ENCODE peak calls at places on chromosomes 4 and X, in nine cellular contexts. One of them, this sample, is unnamed.

GRCh38 chrX:23246001-23246400 is 88.6 kb upstream of the PTCHD1 start:
- DNase-seq in ovary: no peak
- DNase-seq in hepatocyte: no peak
- DNase-seq in breast epithelium: no peak
- DNase-seq in cardiac fibroblast: peak
- DNase-seq in COR-L47: no peak
- DNase-seq in Caki2: no peak
- DNase-seq in NCI-H1092: no peak
- DNase-seq in non-pigmented ciliary epithelial cell: peak
- DNase-seq in this sample: no peak

GRCh38 chr4:152591361-152591760 is 55.5 kb upstream of the FBXW7 start:
- DNase-seq in NCI-H1092: peak
- DNase-seq in COR-L47: peak
- DNase-seq in breast epithelium: peak
- DNase-seq in hepatocyte: peak
- DNase-seq in ovary: peak
- DNase-seq in Caki2: no peak
- DNase-seq in cardiac fibroblast: peak
- DNase-seq in non-pigmented ciliary epithelial cell: no peak
- DNase-seq in this sample: no peak

GRCh38 chr4:137536789-137537561 is 4.7 kb upstream of the PCDH18 start:
- DNase-seq in ovary: no peak
- DNase-seq in COR-L47: no peak
- DNase-seq in Caki2: no peak
- DNase-seq in cardiac fibroblast: no peak
- DNase-seq in breast epithelium: no peak
- DNase-seq in hepatocyte: no peak
- DNase-seq in non-pigmented ciliary epithelial cell: no peak
- DNase-seq in NCI-H1092: no peak
- DNase-seq in this sample: no peak

GRCh38 chrX:68186552-68187262 is 246.6 kb downstream of the OPHN1 start:
- DNase-seq in Caki2: peak
- DNase-seq in ovary: no peak
- DNase-seq in COR-L47: no peak
- DNase-seq in non-pigmented ciliary epithelial cell: no peak
- DNase-seq in breast epithelium: no peak
- DNase-seq in NCI-H1092: no peak
- DNase-seq in cardiac fibroblast: peak
- DNase-seq in hepatocyte: no peak
- DNase-seq in this sample: peak

GRCh38 chr4:51851090-51851936 is 8.4 kb downstream of the DCUN1D4 start:
- DNase-seq in ovary: no peak
- DNase-seq in cardiac fibroblast: no peak
- DNase-seq in COR-L47: no peak
- DNase-seq in Caki2: peak
- DNase-seq in breast epithelium: no peak
- DNase-seq in NCI-H1092: no peak
- DNase-seq in hepatocyte: no peak
- DNase-seq in non-pigmented ciliary epithelial cell: no peak
- DNase-seq in this sample: no peak

GRCh38 chr4:48153791-48154550 is 19.9 kb upstream of the TXK start:
- DNase-seq in cardiac fibroblast: no peak
- DNase-seq in NCI-H1092: no peak
- DNase-seq in Caki2: no peak
- DNase-seq in ovary: no peak
- DNase-seq in COR-L47: no peak
- DNase-seq in non-pigmented ciliary epithelial cell: no peak
- DNase-seq in hepatocyte: no peak
- DNase-seq in breast epithelium: no peak
- DNase-seq in this sample: no peak

GRCh38 chr4:113636877-113637276 is 124.7 kb downstream of the CAMK2D start:
- DNase-seq in COR-L47: no peak
- DNase-seq in breast epithelium: no peak
- DNase-seq in Caki2: no peak
- DNase-seq in non-pigmented ciliary epithelial cell: peak
- DNase-seq in ovary: no peak
- DNase-seq in NCI-H1092: no peak
- DNase-seq in cardiac fibroblast: peak
- DNase-seq in hepatocyte: no peak
- DNase-seq in this sample: peak

GRCh38 chr4:55386073-55386472 is 9.7 kb upstream of the TMEM165 start:
- DNase-seq in ovary: no peak
- DNase-seq in breast epithelium: no peak
- DNase-seq in cardiac fibroblast: peak
- DNase-seq in non-pigmented ciliary epithelial cell: no peak
- DNase-seq in hepatocyte: no peak
- DNase-seq in COR-L47: no peak
- DNase-seq in Caki2: peak
- DNase-seq in NCI-H1092: no peak
- DNase-seq in this sample: no peak

GRCh38 chr4:51880016-51880915 is 37.3 kb downstream of the DCUN1D4 start:
- DNase-seq in COR-L47: no peak
- DNase-seq in hepatocyte: peak
- DNase-seq in Caki2: no peak
- DNase-seq in breast epithelium: no peak
- DNase-seq in ovary: no peak
- DNase-seq in non-pigmented ciliary epithelial cell: no peak
- DNase-seq in NCI-H1092: no peak
- DNase-seq in cardiac fibroblast: peak
- DNase-seq in this sample: no peak

GRCh38 chrX:150486011-150486410 is 82.4 kb upstream of the MTM1 start:
- DNase-seq in hepatocyte: peak
- DNase-seq in Caki2: peak
- DNase-seq in COR-L47: no peak
- DNase-seq in NCI-H1092: peak
- DNase-seq in non-pigmented ciliary epithelial cell: no peak
- DNase-seq in ovary: peak
- DNase-seq in breast epithelium: peak
- DNase-seq in cardiac fibroblast: peak
- DNase-seq in this sample: peak

GRCh38 chr4:122758033-122758432 is 25.5 kb downstream of the BBS12 start:
- DNase-seq in Caki2: peak
- DNase-seq in non-pigmented ciliary epithelial cell: no peak
- DNase-seq in NCI-H1092: no peak
- DNase-seq in ovary: no peak
- DNase-seq in breast epithelium: no peak
- DNase-seq in hepatocyte: peak
- DNase-seq in cardiac fibroblast: peak
- DNase-seq in COR-L47: peak
- DNase-seq in this sample: peak

GRCh38 chr4:85967872-85968271 is 392.0 kb downstream of the MAPK10 start:
- DNase-seq in COR-L47: no peak
- DNase-seq in breast epithelium: no peak
- DNase-seq in Caki2: no peak
- DNase-seq in ovary: no peak
- DNase-seq in NCI-H1092: no peak
- DNase-seq in non-pigmented ciliary epithelial cell: no peak
- DNase-seq in hepatocyte: no peak
- DNase-seq in cardiac fibroblast: peak
- DNase-seq in this sample: no peak

GRCh38 chr4:41214158-41215146 is at the start of gene APBB2:
- DNase-seq in Caki2: peak
- DNase-seq in ovary: peak
- DNase-seq in non-pigmented ciliary epithelial cell: peak
- DNase-seq in cardiac fibroblast: peak
- DNase-seq in COR-L47: peak
- DNase-seq in NCI-H1092: peak
- DNase-seq in hepatocyte: peak
- DNase-seq in breast epithelium: peak
- DNase-seq in this sample: peak

GRCh38 chrX:108304210-108304609 is 134.0 kb downstream of the COL4A6 start:
- DNase-seq in NCI-H1092: peak
- DNase-seq in ovary: no peak
- DNase-seq in breast epithelium: no peak
- DNase-seq in Caki2: peak
- DNase-seq in hepatocyte: no peak
- DNase-seq in non-pigmented ciliary epithelial cell: no peak
- DNase-seq in cardiac fibroblast: peak
- DNase-seq in COR-L47: no peak
- DNase-seq in this sample: peak

GRCh38 chr4:15436515-15436914 is 8.7 kb downstream of the C1QTNF7 start:
- DNase-seq in Caki2: no peak
- DNase-seq in NCI-H1092: peak
- DNase-seq in cardiac fibroblast: no peak
- DNase-seq in ovary: peak
- DNase-seq in COR-L47: peak
- DNase-seq in non-pigmented ciliary epithelial cell: no peak
- DNase-seq in breast epithelium: no peak
- DNase-seq in hepatocyte: peak
- DNase-seq in this sample: no peak

GRCh38 chr4:178784491-178784890 is 1342.3 kb upstream of the AGA start:
- DNase-seq in non-pigmented ciliary epithelial cell: peak
- DNase-seq in Caki2: no peak
- DNase-seq in cardiac fibroblast: no peak
- DNase-seq in ovary: no peak
- DNase-seq in hepatocyte: no peak
- DNase-seq in breast epithelium: no peak
- DNase-seq in COR-L47: no peak
- DNase-seq in NCI-H1092: no peak
- DNase-seq in this sample: peak

GRCh38 chr4:114399085-114399484 is 199.5 kb upstream of the UGT8 start:
- DNase-seq in non-pigmented ciliary epithelial cell: no peak
- DNase-seq in cardiac fibroblast: no peak
- DNase-seq in hepatocyte: peak
- DNase-seq in Caki2: peak
- DNase-seq in breast epithelium: no peak
- DNase-seq in ovary: no peak
- DNase-seq in NCI-H1092: no peak
- DNase-seq in COR-L47: no peak
- DNase-seq in this sample: no peak

GRCh38 chr4:25818293-25819240 is 44.2 kb downstream of the SEL1L3 start:
- DNase-seq in breast epithelium: no peak
- DNase-seq in NCI-H1092: no peak
- DNase-seq in cardiac fibroblast: peak
- DNase-seq in ovary: no peak
- DNase-seq in Caki2: no peak
- DNase-seq in hepatocyte: no peak
- DNase-seq in non-pigmented ciliary epithelial cell: no peak
- DNase-seq in COR-L47: no peak
- DNase-seq in this sample: no peak

GRCh38 chr4:98706200-98706813 is 47.9 kb upstream of the TSPAN5 start:
- DNase-seq in breast epithelium: no peak
- DNase-seq in NCI-H1092: no peak
- DNase-seq in non-pigmented ciliary epithelial cell: no peak
- DNase-seq in cardiac fibroblast: no peak
- DNase-seq in hepatocyte: no peak
- DNase-seq in ovary: no peak
- DNase-seq in Caki2: no peak
- DNase-seq in COR-L47: no peak
- DNase-seq in this sample: no peak

GRCh38 chr4:7366180-7366957 is 68.4 kb downstream of the PSAPL1 start:
- DNase-seq in non-pigmented ciliary epithelial cell: no peak
- DNase-seq in ovary: no peak
- DNase-seq in COR-L47: no peak
- DNase-seq in cardiac fibroblast: no peak
- DNase-seq in NCI-H1092: no peak
- DNase-seq in breast epithelium: no peak
- DNase-seq in Caki2: no peak
- DNase-seq in hepatocyte: no peak
- DNase-seq in this sample: no peak

GRCh38 chrX:149630681-149631292 is 805 bp downstream of the TMEM185A start:
- DNase-seq in non-pigmented ciliary epithelial cell: no peak
- DNase-seq in hepatocyte: peak
- DNase-seq in NCI-H1092: no peak
- DNase-seq in ovary: peak
- DNase-seq in breast epithelium: no peak
- DNase-seq in cardiac fibroblast: peak
- DNase-seq in Caki2: peak
- DNase-seq in COR-L47: no peak
- DNase-seq in this sample: peak

GRCh38 chr4:1604706-1605205 is 79.4 kb downstream of the FAM53A start:
- DNase-seq in non-pigmented ciliary epithelial cell: no peak
- DNase-seq in breast epithelium: no peak
- DNase-seq in ovary: no peak
- DNase-seq in NCI-H1092: no peak
- DNase-seq in COR-L47: peak
- DNase-seq in cardiac fibroblast: no peak
- DNase-seq in Caki2: no peak
- DNase-seq in hepatocyte: no peak
- DNase-seq in this sample: no peak

GRCh38 chr4:20995591-20995990 is 295.3 kb downstream of the PACRGL start:
- DNase-seq in breast epithelium: no peak
- DNase-seq in cardiac fibroblast: no peak
- DNase-seq in NCI-H1092: no peak
- DNase-seq in COR-L47: no peak
- DNase-seq in ovary: no peak
- DNase-seq in hepatocyte: no peak
- DNase-seq in Caki2: peak
- DNase-seq in non-pigmented ciliary epithelial cell: no peak
- DNase-seq in this sample: no peak

GRCh38 chr4:97235516-97235915 is 907.8 kb downstream of the STPG2 start:
- DNase-seq in cardiac fibroblast: no peak
- DNase-seq in non-pigmented ciliary epithelial cell: no peak
- DNase-seq in breast epithelium: no peak
- DNase-seq in COR-L47: peak
- DNase-seq in Caki2: no peak
- DNase-seq in NCI-H1092: peak
- DNase-seq in hepatocyte: no peak
- DNase-seq in ovary: no peak
- DNase-seq in this sample: no peak

GRCh38 chr4:156103306-156103705 is 149.6 kb upstream of the CTSO start:
- DNase-seq in NCI-H1092: no peak
- DNase-seq in hepatocyte: no peak
- DNase-seq in cardiac fibroblast: no peak
- DNase-seq in Caki2: no peak
- DNase-seq in COR-L47: no peak
- DNase-seq in non-pigmented ciliary epithelial cell: no peak
- DNase-seq in ovary: no peak
- DNase-seq in breast epithelium: no peak
- DNase-seq in this sample: no peak

GRCh38 chr4:132123870-132124623 is 1025.0 kb upstream of the PCDH10 start:
- DNase-seq in COR-L47: no peak
- DNase-seq in NCI-H1092: no peak
- DNase-seq in non-pigmented ciliary epithelial cell: no peak
- DNase-seq in cardiac fibroblast: peak
- DNase-seq in hepatocyte: no peak
- DNase-seq in ovary: no peak
- DNase-seq in Caki2: peak
- DNase-seq in breast epithelium: no peak
- DNase-seq in this sample: peak

GRCh38 chr4:147057631-147057980 is 111.9 kb upstream of the TTC29 start:
- DNase-seq in NCI-H1092: no peak
- DNase-seq in hepatocyte: no peak
- DNase-seq in breast epithelium: no peak
- DNase-seq in Caki2: no peak
- DNase-seq in COR-L47: no peak
- DNase-seq in cardiac fibroblast: peak
- DNase-seq in ovary: no peak
- DNase-seq in non-pigmented ciliary epithelial cell: no peak
- DNase-seq in this sample: peak

GRCh38 chr4:8506373-8507250 is 66.0 kb downstream of the TRMT44 start:
- DNase-seq in hepatocyte: peak
- DNase-seq in breast epithelium: peak
- DNase-seq in NCI-H1092: no peak
- DNase-seq in cardiac fibroblast: no peak
- DNase-seq in Caki2: no peak
- DNase-seq in ovary: peak
- DNase-seq in non-pigmented ciliary epithelial cell: no peak
- DNase-seq in COR-L47: no peak
- DNase-seq in this sample: no peak

GRCh38 chrX:154022716-154023115 is 3.0 kb upstream of the IRAK1 start:
- DNase-seq in breast epithelium: no peak
- DNase-seq in Caki2: no peak
- DNase-seq in hepatocyte: no peak
- DNase-seq in non-pigmented ciliary epithelial cell: no peak
- DNase-seq in ovary: no peak
- DNase-seq in COR-L47: no peak
- DNase-seq in NCI-H1092: no peak
- DNase-seq in cardiac fibroblast: no peak
- DNase-seq in this sample: no peak

GRCh38 chr4:184538023-184538599 is 63.8 kb upstream of the IRF2 start:
- DNase-seq in cardiac fibroblast: peak
- DNase-seq in non-pigmented ciliary epithelial cell: peak
- DNase-seq in Caki2: peak
- DNase-seq in COR-L47: peak
- DNase-seq in breast epithelium: peak
- DNase-seq in hepatocyte: peak
- DNase-seq in ovary: peak
- DNase-seq in NCI-H1092: peak
- DNase-seq in this sample: peak

GRCh38 chr4:28176942-28177341 is 1316.3 kb downstream of the STIM2 start:
- DNase-seq in NCI-H1092: no peak
- DNase-seq in Caki2: no peak
- DNase-seq in hepatocyte: no peak
- DNase-seq in COR-L47: no peak
- DNase-seq in non-pigmented ciliary epithelial cell: no peak
- DNase-seq in cardiac fibroblast: no peak
- DNase-seq in breast epithelium: no peak
- DNase-seq in ovary: no peak
- DNase-seq in this sample: no peak

This sample was measured in HT1080.